ENCODE peak calls at places on chromosomes 3 and 15, in eight cellular contexts. One of them, this sample, is unnamed.
A peak's percentile ranks its signal among the peaks of the same experiment; 100 is the strongest.

GRCh38 chr3:22117751-22118346 is 366.8 kb upstream of the ZNF385D start:
- DNase-seq in T-helper 9 cell: no peak
- DNase-seq in IMR-90: peak; percentile 62
- DNase-seq in GM03348: peak; percentile 35
- DNase-seq in EL: peak; percentile 47
- DNase-seq in left cardiac atrium: no peak
- DNase-seq in AG04450: peak; percentile 23
- DNase-seq in amygdala: no peak
- DNase-seq in this sample: peak; percentile 63

GRCh38 chr3:161104561-161105551 is at the start of gene B3GALNT1:
- DNase-seq in left cardiac atrium: peak; percentile 71
- DNase-seq in IMR-90: peak; percentile 50
- DNase-seq in AG04450: peak; percentile 20
- DNase-seq in T-helper 9 cell: no peak
- DNase-seq in EL: peak; percentile 71
- DNase-seq in GM03348: peak; percentile 79
- DNase-seq in amygdala: peak; percentile 65
- DNase-seq in this sample: peak; percentile 60

GRCh38 chr15:65066001-65066634 is 1.7 kb downstream of the RASL12 start:
- DNase-seq in left cardiac atrium: no peak
- DNase-seq in GM03348: no peak
- DNase-seq in AG04450: no peak
- DNase-seq in EL: no peak
- DNase-seq in amygdala: no peak
- DNase-seq in T-helper 9 cell: no peak
- DNase-seq in IMR-90: peak; percentile 36
- DNase-seq in this sample: peak; percentile 14

GRCh38 chr15:52080031-52080430 is 32.5 kb downstream of the BCL2L10 start:
- DNase-seq in IMR-90: no peak
- DNase-seq in EL: no peak
- DNase-seq in amygdala: no peak
- DNase-seq in AG04450: no peak
- DNase-seq in left cardiac atrium: no peak
- DNase-seq in T-helper 9 cell: no peak
- DNase-seq in GM03348: no peak
- DNase-seq in this sample: no peak

GRCh38 chr15:71129660-71130059 is 14.4 kb downstream of the THSD4 start:
- DNase-seq in GM03348: no peak
- DNase-seq in amygdala: no peak
- DNase-seq in IMR-90: no peak
- DNase-seq in AG04450: no peak
- DNase-seq in EL: no peak
- DNase-seq in left cardiac atrium: no peak
- DNase-seq in T-helper 9 cell: no peak
- DNase-seq in this sample: peak; percentile 41

GRCh38 chr3:113035387-113035982 is 44.7 kb downstream of the GTPBP8 start:
- DNase-seq in GM03348: peak; percentile 83
- DNase-seq in left cardiac atrium: peak; percentile 23
- DNase-seq in EL: peak; percentile 57
- DNase-seq in IMR-90: peak; percentile 63
- DNase-seq in T-helper 9 cell: peak; percentile 6
- DNase-seq in amygdala: peak; percentile 2
- DNase-seq in AG04450: no peak
- DNase-seq in this sample: peak; percentile 77

GRCh38 chr3:47404420-47404819 is 23.6 kb downstream of the PTPN23 start:
- DNase-seq in GM03348: no peak
- DNase-seq in AG04450: no peak
- DNase-seq in left cardiac atrium: no peak
- DNase-seq in T-helper 9 cell: no peak
- DNase-seq in amygdala: no peak
- DNase-seq in IMR-90: no peak
- DNase-seq in EL: no peak
- DNase-seq in this sample: no peak

GRCh38 chr3:13022348-13023250 is 50.6 kb downstream of the IQSEC1 start:
- DNase-seq in GM03348: peak; percentile 92
- DNase-seq in T-helper 9 cell: no peak
- DNase-seq in amygdala: no peak
- DNase-seq in AG04450: peak; percentile 75
- DNase-seq in IMR-90: peak; percentile 89
- DNase-seq in EL: peak; percentile 78
- DNase-seq in left cardiac atrium: peak; percentile 87
- DNase-seq in this sample: peak; percentile 69

GRCh38 chr3:189652042-189652441 is 20.9 kb downstream of the TP63 start:
- DNase-seq in GM03348: no peak
- DNase-seq in EL: peak; percentile 9
- DNase-seq in AG04450: no peak
- DNase-seq in IMR-90: peak; percentile 30
- DNase-seq in T-helper 9 cell: no peak
- DNase-seq in amygdala: no peak
- DNase-seq in left cardiac atrium: no peak
- DNase-seq in this sample: peak; percentile 57

GRCh38 chr15:69044899-69045298 is 30.4 kb downstream of the NOX5 start:
- DNase-seq in GM03348: peak; percentile 65
- DNase-seq in amygdala: no peak
- DNase-seq in IMR-90: peak; percentile 69
- DNase-seq in EL: peak; percentile 95
- DNase-seq in AG04450: no peak
- DNase-seq in left cardiac atrium: no peak
- DNase-seq in T-helper 9 cell: no peak
- DNase-seq in this sample: peak; percentile 63

This sample was measured in dermis blood vessel endothelial cell.